ENCODE peak calls at places on chromosomes 13 and 19, in seven cellular contexts. One of them, this sample, is unnamed.

GRCh38 chr13:31774186-31774585 is 34.9 kb downstream of the RXFP2 start:
- DNase-seq in neuronal stem cell: no peak
- DNase-seq in H9: no peak
- DNase-seq in H1: no peak
- DNase-seq in mesendoderm: no peak
- DNase-seq in mesenchymal stem cell: no peak
- DNase-seq in trophoblast cell: no peak
- DNase-seq in this sample: peak; percentile 28

GRCh38 chr13:103931396-103931795 is 865.2 kb upstream of the SLC10A2 start:
- DNase-seq in neuronal stem cell: no peak
- DNase-seq in H9: no peak
- DNase-seq in H1: no peak
- DNase-seq in mesendoderm: no peak
- DNase-seq in mesenchymal stem cell: no peak
- DNase-seq in trophoblast cell: no peak
- DNase-seq in this sample: no peak

GRCh38 chr19:49710372-49710951 is 19.5 kb downstream of the CPT1C start:
- DNase-seq in neuronal stem cell: no peak
- DNase-seq in H9: no peak
- DNase-seq in H1: no peak
- DNase-seq in mesendoderm: no peak
- DNase-seq in mesenchymal stem cell: peak; percentile 86
- DNase-seq in trophoblast cell: no peak
- DNase-seq in this sample: peak; percentile 84

GRCh38 chr13:29526741-29527140 is 68.7 kb downstream of the SLC7A1 start:
- DNase-seq in neuronal stem cell: no peak
- DNase-seq in H9: no peak
- DNase-seq in H1: no peak
- DNase-seq in mesendoderm: no peak
- DNase-seq in mesenchymal stem cell: no peak
- DNase-seq in trophoblast cell: no peak
- DNase-seq in this sample: no peak

GRCh38 chr13:101399365-101399764 is 16.9 kb downstream of the NALCN start:
- DNase-seq in neuronal stem cell: no peak
- DNase-seq in H9: no peak
- DNase-seq in H1: no peak
- DNase-seq in mesendoderm: no peak
- DNase-seq in mesenchymal stem cell: peak; percentile 13
- DNase-seq in trophoblast cell: no peak
- DNase-seq in this sample: peak; percentile 34

GRCh38 chr19:17348700-17349099 is 11.3 kb downstream of the GTPBP3 start:
- DNase-seq in neuronal stem cell: peak; percentile 23
- DNase-seq in H9: peak; percentile 86
- DNase-seq in H1: peak; percentile 64
- DNase-seq in mesendoderm: peak; percentile 91
- DNase-seq in mesenchymal stem cell: peak; percentile 81
- DNase-seq in trophoblast cell: no peak
- DNase-seq in this sample: peak; percentile 53

GRCh38 chr13:35163674-35164073 is 221.6 kb downstream of the NBEA start:
- DNase-seq in neuronal stem cell: no peak
- DNase-seq in H9: no peak
- DNase-seq in H1: no peak
- DNase-seq in mesendoderm: no peak
- DNase-seq in mesenchymal stem cell: no peak
- DNase-seq in trophoblast cell: no peak
- DNase-seq in this sample: no peak

GRCh38 chr13:95185851-95186250 is 115.4 kb downstream of the ABCC4 start:
- DNase-seq in neuronal stem cell: no peak
- DNase-seq in H9: no peak
- DNase-seq in H1: no peak
- DNase-seq in mesendoderm: peak; percentile 11
- DNase-seq in mesenchymal stem cell: no peak
- DNase-seq in trophoblast cell: no peak
- DNase-seq in this sample: no peak

GRCh38 chr13:113887700-113888201 is 23.9 kb upstream of the GAS6 start:
- DNase-seq in neuronal stem cell: no peak
- DNase-seq in H9: no peak
- DNase-seq in H1: no peak
- DNase-seq in mesendoderm: no peak
- DNase-seq in mesenchymal stem cell: no peak
- DNase-seq in trophoblast cell: no peak
- DNase-seq in this sample: no peak

GRCh38 chr19:46813570-46814358 is 25.4 kb upstream of the SLC1A5 start:
- DNase-seq in neuronal stem cell: no peak
- DNase-seq in H9: no peak
- DNase-seq in H1: no peak
- DNase-seq in mesendoderm: no peak
- DNase-seq in mesenchymal stem cell: peak; percentile 34
- DNase-seq in trophoblast cell: no peak
- DNase-seq in this sample: peak; percentile 46

DNA sequence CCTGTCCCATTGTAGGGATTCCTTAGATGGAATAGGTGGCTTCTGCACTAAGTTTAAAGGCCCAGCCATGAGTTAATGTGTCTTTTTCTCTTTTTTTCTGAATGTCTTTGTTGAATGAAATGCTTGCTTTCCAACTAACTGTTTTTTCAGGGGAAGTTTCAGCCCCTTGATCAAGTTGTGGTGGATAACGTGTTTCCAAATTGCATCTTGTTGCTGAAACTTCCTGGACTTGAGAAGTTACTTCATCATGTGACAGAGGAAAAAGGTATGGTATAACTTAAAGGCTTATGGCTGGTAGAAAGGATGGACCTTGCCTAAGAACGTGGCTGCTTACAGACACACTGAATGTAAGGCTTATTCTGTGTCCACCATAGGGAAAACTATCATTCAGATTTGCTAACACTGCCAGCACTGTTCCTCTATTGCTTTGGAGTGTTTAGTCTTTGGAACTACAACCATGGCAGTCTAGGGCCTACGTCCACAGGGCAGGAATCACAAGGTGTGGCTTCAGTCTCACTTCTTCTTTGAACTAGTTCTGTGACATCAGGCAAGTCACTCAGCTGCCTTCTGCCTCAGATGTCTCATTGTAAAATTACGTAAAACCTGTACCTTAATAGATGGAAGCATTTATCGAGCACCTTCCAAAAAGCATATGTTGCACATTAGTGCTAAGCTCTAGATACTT is 25.3 kb downstream of the RNASEH2B start:
- DNase-seq in neuronal stem cell: no peak
- DNase-seq in H9: no peak
- DNase-seq in H1: no peak
- DNase-seq in mesendoderm: no peak
- DNase-seq in mesenchymal stem cell: no peak
- DNase-seq in trophoblast cell: no peak
- DNase-seq in this sample: no peak
- H3K23ac ChIP-seq in neuronal stem cell: no peak overlapping the region
- H3K23ac ChIP-seq in H9: no peak overlapping the region
- H3K23ac ChIP-seq in H1: no peak overlapping the region
- H3K23ac ChIP-seq in mesendoderm: no peak overlapping the region
- H3K23ac ChIP-seq in mesenchymal stem cell: no peak overlapping the region
- H3K23ac ChIP-seq in trophoblast cell: no peak overlapping the region
- H3K23ac ChIP-seq in this sample: no peak overlapping the region

GRCh38 chr19:30171795-30172642 is 200.2 kb upstream of the ZNF536 start:
- DNase-seq in neuronal stem cell: no peak
- DNase-seq in H9: no peak
- DNase-seq in H1: no peak
- DNase-seq in mesendoderm: no peak
- DNase-seq in mesenchymal stem cell: no peak
- DNase-seq in trophoblast cell: no peak
- DNase-seq in this sample: no peak
- H3K23ac ChIP-seq in neuronal stem cell: no peak overlapping the region
- H3K23ac ChIP-seq in H9: no peak overlapping the region
- H3K23ac ChIP-seq in H1: no peak overlapping the region
- H3K23ac ChIP-seq in mesendoderm: no peak overlapping the region
- H3K23ac ChIP-seq in mesenchymal stem cell: no peak overlapping the region
- H3K23ac ChIP-seq in trophoblast cell: no peak overlapping the region
- H3K23ac ChIP-seq in this sample: no peak overlapping the region

DNA sequence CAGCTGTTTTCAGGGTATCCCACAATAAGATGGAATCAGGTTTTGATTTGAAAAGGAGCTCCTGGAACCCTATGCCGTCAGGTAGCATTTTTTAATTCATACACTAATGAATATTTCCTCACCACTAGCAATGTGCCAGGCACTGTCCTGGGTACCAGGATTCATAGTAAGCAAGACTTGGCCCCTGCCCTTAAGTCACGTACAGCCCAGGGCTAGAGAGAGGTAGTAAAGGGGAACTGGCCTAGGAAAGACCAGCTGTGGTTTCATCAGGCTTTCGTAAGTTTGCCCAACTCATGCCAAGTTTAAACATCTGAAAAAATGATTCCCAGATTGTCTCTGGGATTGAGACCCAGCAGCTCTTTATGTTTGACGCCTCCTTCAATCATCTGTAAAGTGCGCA is 45.9 kb upstream of the AMER2 start:
- DNase-seq in neuronal stem cell: no peak
- DNase-seq in H9: no peak
- DNase-seq in H1: peak; percentile 20
- DNase-seq in mesendoderm: no peak
- DNase-seq in mesenchymal stem cell: no peak
- DNase-seq in trophoblast cell: no peak
- DNase-seq in this sample: no peak
- H3K23ac ChIP-seq in neuronal stem cell: no peak overlapping the region
- H3K23ac ChIP-seq in H9: no peak overlapping the region
- H3K23ac ChIP-seq in H1: no peak overlapping the region
- H3K23ac ChIP-seq in mesendoderm: no peak overlapping the region
- H3K23ac ChIP-seq in mesenchymal stem cell: no peak overlapping the region
- H3K23ac ChIP-seq in trophoblast cell: no peak overlapping the region
- H3K23ac ChIP-seq in this sample: no peak overlapping the region

GRCh38 chr13:33045829-33046592 is 29.8 kb downstream of the KL start:
- DNase-seq in neuronal stem cell: no peak
- DNase-seq in H9: no peak
- DNase-seq in H1: no peak
- DNase-seq in mesendoderm: no peak
- DNase-seq in mesenchymal stem cell: no peak
- DNase-seq in trophoblast cell: no peak
- DNase-seq in this sample: no peak

GRCh38 chr13:33051632-33052031 is 35.4 kb downstream of the KL start:
- DNase-seq in neuronal stem cell: no peak
- DNase-seq in H9: no peak
- DNase-seq in H1: no peak
- DNase-seq in mesendoderm: no peak
- DNase-seq in mesenchymal stem cell: no peak
- DNase-seq in trophoblast cell: no peak
- DNase-seq in this sample: no peak

GRCh38 chr13:33053397-33054066 is 37.3 kb downstream of the KL start:
- DNase-seq in neuronal stem cell: no peak
- DNase-seq in H9: no peak
- DNase-seq in H1: no peak
- DNase-seq in mesendoderm: no peak
- DNase-seq in mesenchymal stem cell: no peak
- DNase-seq in trophoblast cell: peak; percentile 13
- DNase-seq in this sample: no peak

GRCh38 chr13:33052446-33052845 is 36.2 kb downstream of the KL start:
- DNase-seq in neuronal stem cell: no peak
- DNase-seq in H9: no peak
- DNase-seq in H1: no peak
- DNase-seq in mesendoderm: no peak
- DNase-seq in mesenchymal stem cell: no peak
- DNase-seq in trophoblast cell: no peak
- DNase-seq in this sample: peak; percentile 53

GRCh38 chr13:33050161-33050560 is 33.9 kb downstream of the KL start:
- DNase-seq in neuronal stem cell: no peak
- DNase-seq in H9: no peak
- DNase-seq in H1: no peak
- DNase-seq in mesendoderm: no peak
- DNase-seq in mesenchymal stem cell: no peak
- DNase-seq in trophoblast cell: no peak
- DNase-seq in this sample: no peak
- H3K23ac ChIP-seq in neuronal stem cell: no peak overlapping the region
- H3K23ac ChIP-seq in H9: no peak overlapping the region
- H3K23ac ChIP-seq in H1: no peak overlapping the region
- H3K23ac ChIP-seq in mesendoderm: no peak overlapping the region
- H3K23ac ChIP-seq in mesenchymal stem cell: no peak overlapping the region
- H3K23ac ChIP-seq in trophoblast cell: no peak overlapping the region
- H3K23ac ChIP-seq in this sample: no peak overlapping the region

GRCh38 chr13:33730147-33730546 is 87.8 kb upstream of the RFC3 start:
- DNase-seq in neuronal stem cell: no peak
- DNase-seq in H9: no peak
- DNase-seq in H1: no peak
- DNase-seq in mesendoderm: no peak
- DNase-seq in mesenchymal stem cell: no peak
- DNase-seq in trophoblast cell: no peak
- DNase-seq in this sample: no peak

GRCh38 chr13:33727356-33728083 is 90.4 kb upstream of the RFC3 start:
- DNase-seq in neuronal stem cell: no peak
- DNase-seq in H9: no peak
- DNase-seq in H1: no peak
- DNase-seq in mesendoderm: no peak
- DNase-seq in mesenchymal stem cell: no peak
- DNase-seq in trophoblast cell: no peak
- DNase-seq in this sample: no peak

GRCh38 chr13:33725340-33725739 is 92.6 kb upstream of the RFC3 start:
- DNase-seq in neuronal stem cell: no peak
- DNase-seq in H9: no peak
- DNase-seq in H1: no peak
- DNase-seq in mesendoderm: no peak
- DNase-seq in mesenchymal stem cell: no peak
- DNase-seq in trophoblast cell: no peak
- DNase-seq in this sample: no peak

GRCh38 chr13:33723772-33724435 is 94.0 kb upstream of the RFC3 start:
- DNase-seq in neuronal stem cell: peak; percentile 70
- DNase-seq in H9: peak; percentile 86
- DNase-seq in H1: peak; percentile 63
- DNase-seq in mesendoderm: peak; percentile 95
- DNase-seq in mesenchymal stem cell: peak; percentile 88
- DNase-seq in trophoblast cell: peak; percentile 71
- DNase-seq in this sample: peak; percentile 85

GRCh38 chr13:33728271-33729037 is 89.5 kb upstream of the RFC3 start:
- DNase-seq in neuronal stem cell: no peak
- DNase-seq in H9: no peak
- DNase-seq in H1: no peak
- DNase-seq in mesendoderm: no peak
- DNase-seq in mesenchymal stem cell: no peak
- DNase-seq in trophoblast cell: no peak
- DNase-seq in this sample: no peak
- H3K23ac ChIP-seq in neuronal stem cell: no peak overlapping the region
- H3K23ac ChIP-seq in H9: no peak overlapping the region
- H3K23ac ChIP-seq in H1: no peak overlapping the region
- H3K23ac ChIP-seq in mesendoderm: no peak overlapping the region
- H3K23ac ChIP-seq in mesenchymal stem cell: no peak overlapping the region
- H3K23ac ChIP-seq in trophoblast cell: no peak overlapping the region
- H3K23ac ChIP-seq in this sample: no peak overlapping the region